ENCODE peak calls at places on chromosomes 6 and 20, in seven cellular contexts. R is activated CD8-positive, alpha-beta T cell treated with anti-CD3 and anti-CD28 coated beads for 36 hours; B is fibroblast of lung; O is tibial nerve; S is A549; P is astrocyte; U is heart left ventricle. G is an unnamed sample.

GRCh38 chr6:139569561-139569960 is 195.1 kb upstream of the CITED2 start:
- DNase-seq in R (no peak), B (peak), O (no peak), S (no peak), P (peak), U (no peak), G (no peak)

GRCh38 chr6:30730611-30731435 is 10.7 kb downstream of the TUBB start:
- DNase-seq in R (peak), B (peak), O (peak), S (peak), P (no peak), U (peak), G (no peak)

GRCh38 chr6:4460595-4461475 is 315.4 kb upstream of the CDYL start:
- DNase-seq in R (no peak), B (peak), O (peak), S (no peak), P (peak), U (peak), G (no peak)

GRCh38 chr20:45470262-45470931 is 844 bp downstream of the WFDC2 start:
- DNase-seq in R (peak), B (no peak), O (no peak), S (no peak), P (no peak), U (peak), G (no peak)

GRCh38 chr6:154039231-154039842 is at the start of gene OPRM1:
- DNase-seq in R (peak), B (peak), O (no peak), S (peak), P (peak), U (no peak), G (no peak)

GRCh38 chr20:35976012-35976411 is 7.6 kb downstream of the CNBD2 start:
- DNase-seq in R (no peak), B (no peak), O (no peak), S (no peak), P (no peak), U (no peak), G (no peak)

GRCh38 chr6:76774750-76775396 is 688.4 kb downstream of the HTR1B start:
- DNase-seq in R (no peak), B (no peak), O (no peak), S (no peak), P (no peak), U (no peak), G (no peak)

GRCh38 chr20:42795399-42795798 is 394.3 kb downstream of the PTPRT start:
- DNase-seq in R (no peak), B (no peak), O (no peak), S (no peak), P (no peak), U (no peak), G (no peak)

GRCh38 chr6:16544006-16544405 is 217.3 kb downstream of the ATXN1 start:
- DNase-seq in R (no peak), B (peak), O (no peak), S (no peak), P (peak), U (peak), G (peak)

GRCh38 chr6:13406781-13407180 is 78.4 kb upstream of the TBC1D7 start:
- DNase-seq in R (no peak), B (no peak), O (no peak), S (peak), P (no peak), U (no peak), G (no peak)

GRCh38 chr20:21681219-21681931 is 24.1 kb upstream of the PAX1 start:
- DNase-seq in R (no peak), B (no peak), O (peak), S (no peak), P (no peak), U (no peak), G (no peak)

GRCh38 chr6:152380993-152381898 is 255.9 kb downstream of the SYNE1 start:
- DNase-seq in R (no peak), B (peak), O (peak), S (peak), P (peak), U (peak), G (peak)

GRCh38 chr6:169960003-169960344 is 208.6 kb downstream of the ERMARD start:
- DNase-seq in R (no peak), B (no peak), O (no peak), S (no peak), P (no peak), U (no peak), G (no peak)

GRCh38 chr6:78629154-78629721 is 238.1 kb upstream of the IRAK1BP1 start:
- DNase-seq in R (no peak), B (peak), O (no peak), S (no peak), P (no peak), U (no peak), G (no peak)

GRCh38 chr6:106168097-106168888 is 82.2 kb downstream of the PRDM1 start:
- DNase-seq in R (no peak), B (no peak), O (no peak), S (no peak), P (no peak), U (no peak), G (no peak)

GRCh38 chr20:38165966-38166706 is 1.1 kb upstream of the TGM2 start:
- DNase-seq in R (no peak), B (no peak), O (no peak), S (no peak), P (no peak), U (no peak), G (no peak)

GRCh38 chr20:16147221-16147620 is 426.0 kb downstream of the KIF16B start:
- DNase-seq in R (no peak), B (no peak), O (no peak), S (no peak), P (no peak), U (no peak), G (no peak)

GRCh38 chr6:52022675-52023074 is 64.7 kb downstream of the PKHD1 start:
- DNase-seq in R (no peak), B (no peak), O (no peak), S (no peak), P (no peak), U (no peak), G (no peak)

GRCh38 chr6:164942271-164942670 is 367.1 kb downstream of the C6orf118 start:
- DNase-seq in R (no peak), B (no peak), O (no peak), S (no peak), P (no peak), U (no peak), G (no peak)

GRCh38 chr6:21946298-21946783 is 350.5 kb downstream of the PRL start:
- DNase-seq in R (no peak), B (peak), O (no peak), S (no peak), P (peak), U (no peak), G (peak)

GRCh38 chr6:71190809-71191208 is 97.8 kb upstream of the OGFRL1 start:
- DNase-seq in R (no peak), B (peak), O (no peak), S (peak), P (no peak), U (no peak), G (no peak)

GRCh38 chr20:46572181-46572580 is 21.7 kb upstream of the OCSTAMP start:
- DNase-seq in R (no peak), B (no peak), O (no peak), S (no peak), P (no peak), U (peak), G (no peak)

GRCh38 chr20:25249198-25249931 is 1.5 kb downstream of the PYGB start:
- DNase-seq in R (no peak), B (peak), O (no peak), S (no peak), P (no peak), U (no peak), G (no peak)

GRCh38 chr6:30615219-30615957 is 1.7 kb downstream of the PPP1R10 start:
- DNase-seq in R (peak), B (peak), O (no peak), S (peak), P (peak), U (peak), G (no peak)

GRCh38 chr6:29814379-29815117 is 13.1 kb upstream of the HLA-G start:
- DNase-seq in R (no peak), B (no peak), O (no peak), S (no peak), P (no peak), U (no peak), G (no peak)

GRCh38 chr6:16591681-16592549 is 169.3 kb downstream of the ATXN1 start:
- DNase-seq in R (peak), B (no peak), O (no peak), S (no peak), P (no peak), U (no peak), G (no peak)

GRCh38 chr20:39089029-39089428 is 126.9 kb downstream of the DHX35 start:
- DNase-seq in R (peak), B (no peak), O (no peak), S (no peak), P (no peak), U (no peak), G (no peak)

GRCh38 chr6:169833258-169833794 is 81.9 kb downstream of the ERMARD start:
- DNase-seq in R (no peak), B (peak), O (no peak), S (no peak), P (no peak), U (no peak), G (no peak)

GRCh38 chr20:16175322-16175721 is 397.9 kb downstream of the KIF16B start:
- DNase-seq in R (no peak), B (no peak), O (no peak), S (no peak), P (no peak), U (no peak), G (no peak)

GRCh38 chr6:159594106-159594749 is 98.8 kb downstream of the SOD2 start:
- DNase-seq in R (no peak), B (peak), O (no peak), S (no peak), P (peak), U (no peak), G (peak)

GRCh38 chr6:146997062-146997461 is 207.2 kb upstream of the STXBP5 start:
- DNase-seq in R (no peak), B (peak), O (no peak), S (peak), P (peak), U (no peak), G (no peak)

GRCh38 chr20:44803383-44803941 is 6.9 kb downstream of the RIMS4 start:
- DNase-seq in R (no peak), B (no peak), O (no peak), S (no peak), P (no peak), U (no peak), G (no peak)

GRCh38 chr6:110214338-110214737 is 34.1 kb downstream of the CDC40 start:
- DNase-seq in R (no peak), B (no peak), O (no peak), S (no peak), P (no peak), U (no peak), G (peak)

GRCh38 chr6:166997348-166997747 is 1.8 kb upstream of the CEP43 start:
- DNase-seq in R (no peak), B (no peak), O (no peak), S (no peak), P (no peak), U (no peak), G (no peak)

GRCh38 chr6:166999845-167000253 is 652 bp downstream of the CEP43 start:
- DNase-seq in R (peak), B (peak), O (no peak), S (peak), P (no peak), U (no peak), G (no peak)

GRCh38 chr6:166997768-166998255 is 1.4 kb upstream of the CEP43 start:
- DNase-seq in R (peak), B (peak), O (no peak), S (peak), P (peak), U (peak), G (peak)

GRCh38 chr6:166999145-166999844 is at the start of gene CEP43:
- DNase-seq in R (peak), B (peak), O (peak), S (peak), P (peak), U (peak), G (peak)

DNA sequence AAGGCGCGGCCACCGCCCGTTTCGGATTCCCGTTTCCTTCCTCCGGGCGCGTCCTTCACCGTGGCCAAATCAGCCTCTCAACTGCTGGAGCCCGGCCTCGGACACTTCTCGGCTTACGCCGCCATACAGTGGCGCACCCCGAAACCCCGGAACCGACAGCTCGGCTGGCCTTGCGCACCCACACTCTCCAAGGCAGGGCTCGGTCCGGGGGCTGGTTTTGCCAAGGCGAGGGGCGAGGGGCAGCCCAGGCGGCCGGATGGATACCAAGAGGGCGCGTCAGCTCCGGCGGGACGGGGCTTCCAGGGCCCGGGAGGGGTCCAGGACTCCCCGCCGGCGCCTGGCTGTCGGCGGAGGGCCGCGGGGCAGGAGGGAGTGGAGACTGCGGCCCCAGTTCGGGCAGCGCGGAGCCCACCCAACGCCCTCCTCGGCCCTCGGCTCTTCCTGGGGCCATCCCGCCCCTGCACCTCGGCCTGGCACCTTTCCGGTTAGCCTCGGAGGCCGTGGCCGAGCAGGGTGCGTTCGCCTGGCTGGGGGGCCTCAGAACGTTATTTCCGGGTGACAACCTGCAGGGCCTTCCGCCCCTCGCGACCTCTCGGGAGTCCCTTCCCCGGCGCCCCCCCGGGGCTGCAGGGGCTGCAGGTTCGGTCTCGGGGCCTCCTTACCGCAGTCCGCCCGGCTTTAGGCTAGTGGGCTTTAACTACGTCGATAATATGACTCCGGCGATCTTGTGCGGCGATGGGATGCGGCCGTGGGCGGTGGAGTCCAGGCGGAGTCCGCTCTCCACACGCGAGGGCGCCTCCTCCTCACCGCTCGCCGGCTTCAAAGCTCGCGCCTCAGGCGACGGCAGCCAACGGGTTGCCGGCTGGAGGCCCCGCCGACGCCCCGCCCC is 697 bp upstream of the CEP43 start:
- DNase-seq in R (peak), B (no peak), O (no peak), S (peak), P (no peak), U (peak), G (no peak)
- TF ChIP-seq CTCF in R (no peak), B (no peak), O (no peak), S (no peak), P (no peak), U (no peak), G (no peak)

GRCh38 chr6:134174790-134175531 is 122.5 kb upstream of the SLC2A12 start:
- DNase-seq in R (peak), B (peak), O (peak), S (peak), P (peak), U (peak), G (no peak)
- TF ChIP-seq CTCF in R (no peak), B (no peak), O (no peak), S (no peak), P (no peak), U (no peak), G (no peak)

DNA sequence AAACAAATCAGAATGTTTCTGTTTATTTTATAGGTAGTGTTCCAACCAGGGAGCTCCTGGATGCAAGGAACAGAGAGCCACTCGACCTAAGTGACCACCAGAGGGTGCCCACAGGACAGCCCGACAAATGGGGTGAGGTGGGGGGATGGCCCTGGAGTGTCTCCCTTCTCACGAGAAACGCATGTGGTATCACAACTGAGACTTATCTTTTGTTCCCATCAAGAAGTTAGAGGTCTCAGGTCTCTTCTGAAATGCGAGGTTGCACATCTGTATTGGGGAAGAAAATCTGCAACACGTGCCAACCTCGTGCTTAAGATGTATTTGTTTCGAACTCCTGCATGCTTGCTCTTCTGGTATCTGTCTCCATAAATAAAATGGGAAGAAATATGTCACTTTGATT is 104.0 kb downstream of the ISM1 start:
- DNase-seq in R (peak), B (peak), O (no peak), S (peak), P (no peak), U (no peak), G (no peak)
- TF ChIP-seq CTCF in R (peak), B (peak), O (no peak), S (peak), P (peak), U (peak), G (peak)

GRCh38 chr6:36605560-36606391 is 11.6 kb downstream of the SRSF3 start:
- DNase-seq in R (no peak), B (no peak), O (no peak), S (no peak), P (no peak), U (no peak), G (no peak)
- TF ChIP-seq CTCF in R (no peak), B (no peak), O (no peak), S (no peak), P (no peak), U (no peak), G (peak)

GRCh38 chr6:44397424-44398169 is 10.1 kb downstream of the CDC5L start:
- DNase-seq in R (no peak), B (no peak), O (no peak), S (no peak), P (no peak), U (no peak), G (no peak)
- TF ChIP-seq CTCF in R (no peak), B (no peak), O (no peak), S (no peak), P (no peak), U (no peak), G (no peak)

DNA sequence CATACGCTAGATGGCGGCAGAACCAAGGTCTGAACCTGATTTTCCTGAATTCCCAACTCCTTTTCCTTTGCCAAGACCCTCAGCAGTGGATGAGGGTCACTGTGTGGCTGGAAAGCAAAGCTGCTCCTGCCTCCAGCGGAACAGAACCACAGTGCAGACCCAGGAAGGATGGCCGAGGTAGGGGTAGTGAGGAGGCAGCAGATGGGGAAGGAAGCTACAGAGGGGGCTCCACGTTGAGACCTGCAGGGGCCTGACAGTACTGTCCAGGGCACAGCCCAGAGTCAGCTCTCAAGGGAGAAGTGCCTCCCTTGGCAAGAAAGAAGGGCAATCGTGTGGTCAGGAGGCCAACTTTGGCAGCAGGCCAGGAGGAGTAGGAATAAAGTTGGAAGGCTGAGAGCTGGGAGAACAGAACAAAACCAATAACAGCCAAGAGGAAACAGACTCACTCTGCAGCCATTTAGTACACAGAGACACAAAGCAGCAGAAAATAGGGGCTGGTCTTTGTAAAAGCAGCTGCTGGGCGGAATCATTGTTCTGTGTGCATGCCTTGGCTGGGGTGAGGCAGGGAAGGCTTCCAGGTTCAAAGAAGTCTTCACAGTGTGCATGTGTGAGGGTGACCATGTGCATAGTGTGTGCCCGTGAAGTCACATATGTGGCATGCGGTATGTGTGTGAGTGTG is 3.1 kb downstream of the GABRR2 start:
- DNase-seq in R (no peak), B (peak), O (peak), S (no peak), P (peak), U (peak), G (no peak)
- TF ChIP-seq CTCF in R (no peak), B (peak), O (peak), S (peak), P (peak), U (peak), G (peak)

GRCh38 chr20:58869662-58870227 is 17.2 kb downstream of the GNAS start:
- DNase-seq in R (no peak), B (no peak), O (no peak), S (no peak), P (no peak), U (no peak), G (no peak)

GRCh38 chr20:58867211-58867610 is 14.7 kb downstream of the GNAS start:
- DNase-seq in R (no peak), B (no peak), O (peak), S (no peak), P (no peak), U (no peak), G (no peak)

GRCh38 chr20:58868795-58869194 is 16.3 kb downstream of the GNAS start:
- DNase-seq in R (no peak), B (peak), O (no peak), S (no peak), P (no peak), U (no peak), G (no peak)

GRCh38 chr20:58864346-58864745 is 11.8 kb downstream of the GNAS start:
- DNase-seq in R (no peak), B (no peak), O (no peak), S (no peak), P (no peak), U (no peak), G (no peak)
- TF ChIP-seq CTCF in R (peak), B (peak), O (no peak), S (peak), P (no peak), U (no peak), G (peak)

DNA sequence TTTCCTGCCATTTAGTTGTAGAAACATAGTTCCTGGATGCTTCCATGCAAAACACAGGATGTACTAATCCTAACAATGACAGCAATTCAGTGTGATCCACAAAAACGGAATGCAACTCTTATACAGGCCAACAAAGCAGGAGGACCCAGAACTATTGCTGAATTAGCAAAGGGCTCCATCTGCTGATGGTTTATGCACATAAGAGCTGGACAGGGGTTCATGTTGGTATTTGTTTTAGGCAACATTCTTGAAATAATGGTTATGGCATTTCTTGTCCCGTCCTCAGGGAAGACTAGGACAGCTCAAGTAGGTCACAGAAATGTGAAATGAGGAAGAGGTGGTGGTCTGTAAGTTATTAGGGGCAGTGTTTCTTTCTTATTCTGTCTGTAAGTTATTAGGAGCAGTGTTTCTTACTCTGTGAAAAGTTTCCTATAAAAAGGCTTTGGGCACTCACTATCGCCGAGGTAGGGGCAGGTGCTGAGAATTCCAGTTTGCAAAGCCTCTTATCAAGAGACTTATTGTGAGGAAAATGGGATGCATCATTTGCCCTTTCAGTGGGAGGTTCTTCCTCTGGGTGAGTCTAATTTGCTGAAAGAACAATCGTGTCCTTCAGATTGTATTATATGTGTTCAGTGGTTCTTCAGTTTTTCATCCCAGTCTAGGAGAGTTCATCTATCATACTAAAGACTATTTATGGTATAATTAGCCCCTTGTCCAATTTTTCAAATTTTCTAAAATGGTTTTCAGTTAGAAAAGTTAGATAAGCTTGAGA is 171.1 kb downstream of the MCHR2 start:
- DNase-seq in R (peak), B (peak), O (no peak), S (peak), P (peak), U (no peak), G (peak)
- TF ChIP-seq CTCF in R (no peak), B (peak), O (no peak), S (peak), P (no peak), U (peak), G (peak)

G was measured in epithelial cell of proximal tubule.